ENCODE peak calls at places on chromosomes 11 and 22, in four cellular contexts. Z is K562, A is A549, D is HepG2. C is an unnamed sample.
A peak's percentile ranks its signal among the peaks of the same experiment; 100 is the strongest.

GRCh38 chr11:28133146-28133545 is 25.0 kb downstream of the METTL15 start:
- DNase-seq in A (no peak), D (no peak), Z (no peak), C (no peak)

GRCh38 chr22:36417281-36417686 is 29.5 kb upstream of the MYH9 start:
- DNase-seq in A (no peak), Z (no peak), D (no peak), C (no peak)

GRCh38 chr22:44133161-44133560 is 47.6 kb upstream of the PARVG start:
- DNase-seq in D (no peak), A (no peak), Z (no peak), C (no peak)

GRCh38 chr22:45905326-45905923 is 71.5 kb downstream of the WNT7B start:
- DNase-seq in Z (no peak), A (no peak), D (no peak), C (no peak)

GRCh38 chr11:2775083-2775625 is 75.4 kb upstream of the KCNQ1OT1 start:
- DNase-seq in A (no peak), Z (no peak), D (no peak), C (peak; percentile 5)

GRCh38 chr11:47524200-47524874 is 28.6 kb downstream of the CELF1 start:
- DNase-seq in A (no peak), Z (no peak), D (no peak), C (no peak)

GRCh38 chr11:9817191-9817590 is 153.3 kb downstream of the SWAP70 start:
- DNase-seq in Z (no peak), D (no peak), A (no peak), C (no peak)

GRCh38 chr11:2547806-2548205 is 103.0 kb downstream of the KCNQ1 start:
- DNase-seq in D (no peak), Z (no peak), A (no peak), C (no peak)

GRCh38 chr11:88535266-88535665 is 197.7 kb upstream of the CTSC start:
- DNase-seq in A (no peak), Z (no peak), D (no peak), C (no peak)

GRCh38 chr11:130181295-130182272 is 22.0 kb downstream of the ST14 start:
- DNase-seq in Z (no peak), D (peak; percentile 99), A (peak; percentile 46), C (no peak)

GRCh38 chr11:30914143-30914762 is 328.1 kb upstream of the MPPED2 start:
- DNase-seq in Z (no peak), A (peak; percentile 42), D (peak; percentile 16), C (peak; percentile 83)

GRCh38 chr11:44979536-44980399 is 29.1 kb upstream of the TP53I11 start:
- DNase-seq in Z (no peak), D (no peak), A (peak; percentile 92), C (no peak)

GRCh38 chr22:22750335-22751042 is 106.1 kb downstream of the GGTLC2 start:
- DNase-seq in A (no peak), Z (no peak), D (no peak), C (no peak)

GRCh38 chr11:111000400-111001090 is 245.0 kb upstream of the POU2AF2 start:
- DNase-seq in Z (no peak), A (no peak), D (no peak), C (no peak)

GRCh38 chr11:40134820-40135219 is 1324.6 kb downstream of the LRRC4C start:
- DNase-seq in Z (no peak), D (no peak), A (no peak), C (no peak)

DNA sequence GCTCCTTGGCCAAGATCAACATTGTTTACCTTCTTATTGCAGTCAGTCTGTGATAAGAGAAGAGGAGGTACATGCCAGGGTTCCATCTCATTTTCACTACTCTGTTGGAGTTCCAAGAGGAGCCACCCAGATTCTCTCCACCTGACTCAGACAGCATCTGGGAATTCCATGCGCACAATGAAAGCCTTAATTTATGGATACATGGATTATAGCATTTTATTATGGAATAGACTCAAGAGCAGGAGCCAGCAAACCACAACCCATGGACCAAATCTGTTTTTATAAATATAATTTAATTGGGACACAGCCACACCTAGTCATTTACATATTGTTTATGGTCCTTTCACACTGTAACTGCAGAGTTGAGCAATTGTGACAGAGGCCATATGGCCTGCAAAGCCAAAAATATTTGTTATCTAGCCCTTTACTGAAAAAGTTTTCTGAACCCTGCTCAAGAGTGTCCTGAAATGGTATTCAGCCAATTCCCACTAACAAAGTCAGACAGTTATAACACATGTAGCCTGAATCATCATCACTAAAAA is 104.7 kb upstream of the TEAD1 start:
- DNase-seq in Z (no peak), A (peak; percentile 9), D (no peak), C (no peak)
- TF ChIP-seq HMGXB4 in Z (no peak), A (no peak), D (no peak), C (no peak)

DNA sequence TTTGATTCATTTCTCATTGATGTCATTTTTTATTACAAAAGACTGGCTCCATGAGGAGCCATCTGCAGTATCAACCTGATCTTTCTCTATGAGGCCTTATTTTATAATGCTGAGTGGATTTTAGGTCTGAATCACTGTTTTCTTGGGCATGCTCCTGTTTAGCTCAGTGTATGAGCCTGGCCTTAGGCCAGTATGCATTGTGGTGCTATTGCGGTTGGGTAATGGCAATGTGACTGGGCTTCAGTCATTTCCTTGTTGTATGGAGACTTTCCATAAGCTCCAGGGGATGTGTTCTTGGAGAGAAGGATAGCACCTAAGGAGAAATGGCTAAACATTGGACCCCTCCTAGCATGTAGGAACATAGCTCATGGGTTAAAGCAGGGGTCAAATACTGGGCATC is 293.2 kb downstream of the NELL1 start:
- DNase-seq in A (no peak), Z (no peak), D (no peak), C (no peak)
- TF ChIP-seq HMGXB4 in A (no peak), Z (no peak), D (no peak), C (no peak)

DNA sequence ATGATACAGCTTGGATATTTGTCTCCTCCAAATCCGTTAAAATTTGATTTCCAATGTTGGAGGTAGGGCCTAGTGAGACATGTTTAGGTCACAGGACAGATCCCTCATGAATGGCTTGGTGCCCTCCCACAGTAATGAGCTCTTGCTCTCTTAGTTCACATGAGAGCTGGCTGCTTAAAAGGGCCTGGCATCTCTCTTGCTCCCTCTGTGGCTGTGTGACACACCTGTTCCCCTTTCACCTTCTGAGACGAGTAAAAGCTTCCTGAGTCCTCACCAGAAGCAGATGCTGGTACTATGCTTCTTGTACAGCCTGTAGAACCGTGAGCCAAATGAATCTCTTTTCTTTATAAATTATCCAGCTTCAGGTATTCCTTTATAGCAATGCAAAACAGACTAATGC is 3.5 kb downstream of the VPS37C start:
- DNase-seq in Z (no peak), D (no peak), A (no peak), C (no peak)
- TF ChIP-seq HMGXB4 in Z (no peak), D (no peak), A (no peak), C (no peak)

DNA sequence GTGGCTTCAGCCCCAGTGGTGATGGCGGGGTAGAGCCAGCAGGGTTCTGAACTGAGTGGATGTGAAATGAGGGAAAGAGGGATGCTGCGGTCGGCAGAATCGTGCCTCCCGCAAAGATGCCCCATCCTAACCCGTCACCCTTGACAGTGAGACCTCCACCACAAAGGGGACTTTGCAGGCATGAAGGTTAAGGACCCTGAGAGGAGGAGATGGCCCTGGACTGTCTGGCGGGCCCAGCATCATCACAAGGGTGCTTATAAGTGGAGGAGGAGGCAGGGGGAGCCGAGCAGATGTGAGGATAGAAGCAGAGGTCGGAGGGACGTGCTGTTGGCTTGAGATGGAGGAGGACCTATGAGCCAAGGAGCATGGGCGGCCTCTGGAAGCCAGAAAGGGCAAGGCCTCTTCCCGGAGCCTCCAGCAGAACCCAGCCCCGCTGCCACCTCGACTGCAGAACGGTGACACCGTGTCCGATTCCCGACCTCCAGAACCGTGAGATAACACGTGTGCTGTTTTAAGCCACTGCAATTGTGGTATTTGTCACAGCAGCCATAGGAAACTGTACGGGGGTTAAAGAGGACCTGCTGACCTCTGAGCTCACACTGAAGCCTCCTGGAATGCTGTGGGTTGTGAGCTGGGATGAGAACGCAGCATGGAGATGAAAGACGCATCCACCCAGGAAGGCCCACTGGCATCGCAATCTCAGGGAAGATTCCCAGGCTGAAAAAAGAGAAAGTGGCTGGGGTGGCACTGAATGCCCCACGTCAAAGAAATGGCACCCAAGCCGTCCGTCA is 10.9 kb downstream of the LINC01488 start:
- DNase-seq in D (peak; percentile 43), A (no peak), Z (no peak), C (no peak)
- TF ChIP-seq HMGXB4 in D (no peak), A (no peak), Z (no peak), C (no peak)

C was measured in WTC11.